ENCODE peak calls at places on chromosomes 7 and 10, in five cellular contexts. J, S, D, O and W are unnamed samples.

GRCh38 chr10:7953447-7953846 is 101.0 kb upstream of the GATA3 start:
- DNase-seq in O (no peak), D (no peak), J (no peak), S (no peak), W (no peak)

GRCh38 chr10:4006051-4006450 is 221.0 kb upstream of the KLF6 start:
- DNase-seq in S (no peak), O (no peak), J (no peak), D (peak), W (no peak)

GRCh38 chr7:2823124-2823523 is 21.0 kb downstream of the GNA12 start:
- DNase-seq in J (no peak), S (peak), D (no peak), O (no peak), W (no peak)

GRCh38 chr10:89502556-89502955 is 32.8 kb downstream of the SLC16A12 start:
- DNase-seq in J (peak), D (no peak), O (no peak), S (peak), W (peak)

GRCh38 chr10:33965795-33966581 is 631.5 kb upstream of the NRP1 start:
- DNase-seq in D (no peak), S (no peak), J (no peak), O (no peak), W (peak)

GRCh38 chr10:16720812-16721211 is 96.4 kb downstream of the RSU1 start:
- DNase-seq in S (no peak), D (no peak), J (no peak), O (no peak), W (no peak)

GRCh38 chr7:1794888-1795542 is 124.9 kb downstream of the ELFN1 start:
- DNase-seq in S (no peak), D (no peak), O (peak), J (no peak), W (no peak)

GRCh38 chr7:129122086-129122750 is 22.3 kb upstream of the TSPAN33 start:
- DNase-seq in O (no peak), D (no peak), S (no peak), J (no peak), W (no peak)

GRCh38 chr10:100827819-100828743 is 82.7 kb downstream of the PAX2 start:
- DNase-seq in S (no peak), J (no peak), D (peak), O (no peak), W (peak)

GRCh38 chr10:100829933-100830727 is 82.6 kb upstream of the SLF2 start:
- DNase-seq in J (no peak), D (no peak), S (no peak), O (no peak), W (no peak)

GRCh38 chr10:100828744-100829102 is 83.3 kb downstream of the PAX2 start:
- DNase-seq in S (no peak), O (no peak), D (no peak), J (no peak), W (no peak)

GRCh38 chr10:100830728-100831110 is 82.0 kb upstream of the SLF2 start:
- DNase-seq in J (no peak), S (no peak), O (no peak), D (no peak), W (no peak)

GRCh38 chr10:100829103-100829870 is 83.5 kb upstream of the SLF2 start:
- DNase-seq in J (no peak), D (no peak), O (no peak), S (no peak), W (no peak)
- H3K4me3 ChIP-seq in J (peak), D (no peak), O (no peak), S (peak), W (peak)

DNA sequence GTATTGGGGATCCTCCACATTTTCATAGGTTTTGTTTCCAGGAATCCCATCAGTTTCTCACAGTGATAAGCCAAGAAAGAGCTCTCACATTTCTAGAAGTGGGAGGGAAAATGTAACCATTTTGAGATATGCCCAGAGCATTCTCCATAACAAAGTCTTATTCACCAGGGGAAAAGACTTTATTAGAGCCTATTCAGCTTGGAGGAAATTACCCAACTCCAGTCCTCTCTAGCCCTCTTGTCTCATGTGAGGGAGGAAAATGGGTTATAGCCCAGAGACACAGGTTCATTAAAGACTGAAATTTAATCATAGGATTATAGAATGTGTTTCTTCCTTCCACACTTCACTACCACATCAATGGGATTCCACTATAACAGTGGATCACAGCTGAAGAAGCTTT is 61.6 kb upstream of the DYNC1I1 start:
- DNase-seq in D (no peak), S (no peak), J (no peak), O (no peak), W (no peak)
- H3K4me3 ChIP-seq in D (no peak), S (no peak), J (no peak), O (no peak), W (no peak)

DNA sequence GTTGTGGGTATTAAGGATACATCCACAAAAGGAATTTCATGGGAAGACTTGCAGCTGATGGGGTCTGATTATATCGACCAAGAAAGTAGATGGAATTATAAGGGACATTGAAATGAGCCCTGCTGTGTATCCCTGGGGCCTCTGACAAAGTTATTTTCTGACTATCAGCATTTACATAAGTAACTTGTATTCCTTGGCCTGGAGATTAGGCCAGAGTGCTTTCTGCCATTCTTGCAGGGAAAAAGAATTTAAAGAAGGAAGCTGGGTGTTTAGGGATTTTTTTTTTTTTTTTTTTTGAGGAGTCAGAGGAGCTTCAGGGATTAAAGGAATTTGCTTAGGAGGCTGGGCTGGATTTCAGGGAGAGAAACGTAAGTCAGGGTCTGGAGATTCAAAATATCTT is 4.6 kb downstream of the SPAM1 start:
- DNase-seq in O (no peak), D (no peak), S (no peak), J (no peak), W (no peak)
- H3K4me3 ChIP-seq in O (no peak), D (no peak), S (no peak), J (no peak), W (no peak)

GRCh38 chr7:22561895-22562593 is 62.1 kb upstream of the STEAP1B start:
- DNase-seq in O (no peak), S (no peak), J (peak), D (no peak), W (peak)

GRCh38 chr7:22563621-22564241 is 63.7 kb upstream of the STEAP1B start:
- DNase-seq in S (no peak), D (no peak), O (no peak), J (peak), W (no peak)

GRCh38 chr7:22561356-22561755 is 61.4 kb upstream of the STEAP1B start:
- DNase-seq in S (peak), J (peak), O (peak), D (peak), W (peak)

GRCh38 chr7:22564511-22565045 is 64.6 kb upstream of the STEAP1B start:
- DNase-seq in J (peak), S (peak), D (peak), O (peak), W (no peak)

DNA sequence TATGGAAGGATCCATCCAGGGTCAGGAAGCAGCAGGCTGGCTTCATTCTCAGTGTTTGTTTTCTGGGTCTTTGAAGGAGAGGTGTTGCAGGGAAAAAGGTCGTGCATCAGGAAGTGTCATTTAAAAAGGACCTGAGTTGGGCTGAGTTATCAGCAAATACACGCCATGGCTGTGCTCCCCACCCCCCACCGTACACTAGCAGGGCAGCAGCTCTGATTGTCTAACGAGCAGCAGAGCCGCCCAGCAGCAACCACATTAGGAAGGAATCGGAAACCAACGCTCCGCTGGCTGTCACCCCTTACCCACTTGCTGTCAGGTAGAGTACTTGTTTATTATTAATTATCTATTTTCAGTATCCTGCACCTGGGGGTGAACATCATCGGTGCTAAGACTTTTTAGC is 63.1 kb upstream of the STEAP1B start:
- DNase-seq in S (no peak), J (no peak), D (no peak), O (no peak), W (no peak)
- H3K4me3 ChIP-seq in S (no peak), J (no peak), D (no peak), O (no peak), W (no peak)

GRCh38 chr7:5295039-5296014 is 12.6 kb downstream of the SLC29A4 start:
- DNase-seq in D (no peak), S (no peak), O (no peak), J (no peak), W (no peak)
- H3K4me3 ChIP-seq in D (no peak), S (no peak), O (no peak), J (no peak), W (no peak)

GRCh38 chr7:21103426-21104123 is 316.9 kb upstream of the SP8 start:
- DNase-seq in O (no peak), J (no peak), S (no peak), D (no peak), W (no peak)
- H3K4me3 ChIP-seq in O (no peak), J (no peak), S (no peak), D (no peak), W (no peak)

GRCh38 chr7:100802951-100803350 is 24.4 kb downstream of the EPHB4 start:
- DNase-seq in S (no peak), J (no peak), O (no peak), D (no peak), W (no peak)
- H3K4me3 ChIP-seq in S (no peak), J (no peak), O (peak), D (no peak), W (no peak)

GRCh38 chr10:75088640-75089039 is 22.8 kb upstream of the SAMD8 start:
- DNase-seq in O (no peak), J (no peak), S (no peak), D (no peak), W (no peak)

GRCh38 chr10:75094465-75094864 is 17.0 kb upstream of the SAMD8 start:
- DNase-seq in S (no peak), J (no peak), D (no peak), O (no peak), W (no peak)

GRCh38 chr10:75095631-75096030 is 15.8 kb upstream of the SAMD8 start:
- DNase-seq in D (no peak), O (no peak), S (no peak), J (no peak), W (no peak)

GRCh38 chr10:75089634-75090033 is 21.8 kb upstream of the SAMD8 start:
- DNase-seq in J (no peak), D (no peak), O (no peak), S (no peak), W (no peak)

GRCh38 chr10:75091173-75091572 is 20.3 kb upstream of the SAMD8 start:
- DNase-seq in J (no peak), S (no peak), D (no peak), O (no peak), W (no peak)
- H3K4me3 ChIP-seq in J (no peak), S (no peak), D (no peak), O (no peak), W (no peak)